ENCODE peak calls at places on chromosomes 5 and 9, in six cellular contexts. One of them, this sample, is unnamed. For H3K4me1 and H3K36me3, the result is how much of the 10 kb centered on the place peaks cover.

GRCh38 chr9:16092627-16093091 is 539.8 kb downstream of the CCDC171 start:
- DNase-seq in aorta: no peak
- DNase-seq in left lung: no peak
- DNase-seq in cardiac muscle cell: no peak
- DNase-seq in CD8-positive, alpha-beta T cell: no peak
- DNase-seq in HCT116: no peak
- DNase-seq in this sample: no peak

GRCh38 chr9:75230469-75230868 is 142.2 kb downstream of the OSTF1 start:
- DNase-seq in aorta: no peak
- DNase-seq in left lung: no peak
- DNase-seq in cardiac muscle cell: no peak
- DNase-seq in CD8-positive, alpha-beta T cell: no peak
- DNase-seq in HCT116: no peak
- DNase-seq in this sample: no peak

GRCh38 chr9:104871961-104872527 is 55.9 kb downstream of the ABCA1 start:
- DNase-seq in aorta: no peak
- DNase-seq in left lung: no peak
- DNase-seq in cardiac muscle cell: no peak
- DNase-seq in CD8-positive, alpha-beta T cell: no peak
- DNase-seq in HCT116: no peak
- DNase-seq in this sample: no peak

GRCh38 chr5:174145821-174146220 is 100.3 kb downstream of the NSG2 start:
- DNase-seq in aorta: no peak
- DNase-seq in left lung: no peak
- DNase-seq in cardiac muscle cell: no peak
- DNase-seq in CD8-positive, alpha-beta T cell: no peak
- DNase-seq in HCT116: no peak
- DNase-seq in this sample: no peak

GRCh38 chr9:124794902-124795491 is 18.1 kb downstream of the OLFML2A start:
- DNase-seq in aorta: no peak
- DNase-seq in left lung: peak
- DNase-seq in cardiac muscle cell: peak
- DNase-seq in CD8-positive, alpha-beta T cell: no peak
- DNase-seq in HCT116: peak
- DNase-seq in this sample: no peak

GRCh38 chr9:135702002-135702721 is at the start of gene KCNT1:
- DNase-seq in aorta: peak
- DNase-seq in left lung: peak
- DNase-seq in cardiac muscle cell: peak
- DNase-seq in CD8-positive, alpha-beta T cell: peak
- DNase-seq in HCT116: no peak
- DNase-seq in this sample: no peak

GRCh38 chr5:15031180-15031579 is 159.6 kb upstream of the ANKH start:
- DNase-seq in aorta: no peak
- DNase-seq in left lung: no peak
- DNase-seq in cardiac muscle cell: no peak
- DNase-seq in CD8-positive, alpha-beta T cell: no peak
- DNase-seq in HCT116: no peak
- DNase-seq in this sample: no peak

GRCh38 chr5:151637676-151638075 is 46.5 kb upstream of the FAT2 start:
- DNase-seq in aorta: no peak
- DNase-seq in left lung: no peak
- DNase-seq in cardiac muscle cell: no peak
- DNase-seq in CD8-positive, alpha-beta T cell: no peak
- DNase-seq in HCT116: no peak
- DNase-seq in this sample: no peak

GRCh38 chr9:27865031-27865438 is 291.8 kb upstream of the C9orf72 start:
- DNase-seq in aorta: no peak
- DNase-seq in left lung: no peak
- DNase-seq in cardiac muscle cell: no peak
- DNase-seq in CD8-positive, alpha-beta T cell: no peak
- DNase-seq in HCT116: no peak
- DNase-seq in this sample: no peak

GRCh38 chr9:136228107-136228875 is 17.3 kb downstream of the QSOX2 start:
- DNase-seq in aorta: no peak
- DNase-seq in left lung: peak
- DNase-seq in cardiac muscle cell: no peak
- DNase-seq in CD8-positive, alpha-beta T cell: no peak
- DNase-seq in HCT116: peak
- DNase-seq in this sample: no peak

GRCh38 chr5:140966293-140967225 is at the start of gene PCDHAC2:
- DNase-seq in aorta: peak
- DNase-seq in left lung: peak
- DNase-seq in cardiac muscle cell: peak
- DNase-seq in CD8-positive, alpha-beta T cell: no peak
- DNase-seq in HCT116: peak
- DNase-seq in this sample: peak

GRCh38 chr9:12738296-12738695 is 36.5 kb upstream of the LURAP1L start:
- DNase-seq in aorta: no peak
- DNase-seq in left lung: no peak
- DNase-seq in cardiac muscle cell: no peak
- DNase-seq in CD8-positive, alpha-beta T cell: no peak
- DNase-seq in HCT116: no peak
- DNase-seq in this sample: no peak

GRCh38 chr5:35218981-35219380 is 11.3 kb downstream of the PRLR start:
- DNase-seq in aorta: no peak
- DNase-seq in left lung: peak
- DNase-seq in cardiac muscle cell: no peak
- DNase-seq in CD8-positive, alpha-beta T cell: no peak
- DNase-seq in HCT116: no peak
- DNase-seq in this sample: no peak

GRCh38 chr5:96753848-96754247 is 53.9 kb downstream of the ERAP1 start:
- DNase-seq in aorta: no peak
- DNase-seq in left lung: no peak
- DNase-seq in cardiac muscle cell: no peak
- DNase-seq in CD8-positive, alpha-beta T cell: no peak
- DNase-seq in HCT116: no peak
- DNase-seq in this sample: no peak

GRCh38 chr5:15500326-15500958 is 462 bp downstream of the FBXL7 start:
- DNase-seq in aorta: peak
- DNase-seq in left lung: peak
- DNase-seq in cardiac muscle cell: peak
- DNase-seq in CD8-positive, alpha-beta T cell: no peak
- DNase-seq in HCT116: no peak
- DNase-seq in this sample: peak

GRCh38 chr5:136016945-136017530 is 11.8 kb upstream of the TGFBI start:
- DNase-seq in aorta: peak
- DNase-seq in left lung: no peak
- DNase-seq in cardiac muscle cell: no peak
- DNase-seq in CD8-positive, alpha-beta T cell: no peak
- DNase-seq in HCT116: peak
- DNase-seq in this sample: no peak

GRCh38 chr5:136525546-136525945 is 160.2 kb upstream of the TRPC7 start:
- DNase-seq in aorta: no peak
- DNase-seq in left lung: no peak
- DNase-seq in cardiac muscle cell: no peak
- DNase-seq in CD8-positive, alpha-beta T cell: no peak
- DNase-seq in HCT116: no peak
- DNase-seq in this sample: no peak

DNA sequence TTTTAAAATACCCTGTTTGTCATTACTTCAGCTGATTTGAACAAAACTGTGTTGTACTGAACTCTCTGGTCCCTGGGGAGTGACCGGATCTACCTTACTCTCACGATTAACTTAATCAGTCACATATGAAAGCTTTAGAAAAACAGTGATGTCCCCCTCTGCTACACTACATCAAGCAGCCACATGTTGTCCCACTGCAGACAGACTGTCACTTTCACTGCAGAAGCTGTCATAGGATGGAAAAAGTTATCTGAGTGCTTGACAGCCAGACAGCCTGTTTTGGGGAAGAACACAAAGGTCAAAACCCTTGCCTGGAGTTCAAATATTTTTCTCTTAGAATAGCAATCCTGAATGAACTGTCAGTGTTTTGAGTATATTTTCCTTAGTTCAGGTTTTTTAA is 546.4 kb downstream of the DTWD2 start:
- DNase-seq in aorta: no peak
- DNase-seq in left lung: no peak
- DNase-seq in cardiac muscle cell: no peak
- DNase-seq in CD8-positive, alpha-beta T cell: no peak
- DNase-seq in HCT116: no peak
- DNase-seq in this sample: no peak
- H3K27ac ChIP-seq in aorta: no peak
- H3K27ac ChIP-seq in left lung: no peak
- H3K27ac ChIP-seq in cardiac muscle cell: no peak
- H3K27ac ChIP-seq in CD8-positive, alpha-beta T cell: no peak
- H3K27ac ChIP-seq in HCT116: no peak
- H3K27ac ChIP-seq in this sample: no peak

DNA sequence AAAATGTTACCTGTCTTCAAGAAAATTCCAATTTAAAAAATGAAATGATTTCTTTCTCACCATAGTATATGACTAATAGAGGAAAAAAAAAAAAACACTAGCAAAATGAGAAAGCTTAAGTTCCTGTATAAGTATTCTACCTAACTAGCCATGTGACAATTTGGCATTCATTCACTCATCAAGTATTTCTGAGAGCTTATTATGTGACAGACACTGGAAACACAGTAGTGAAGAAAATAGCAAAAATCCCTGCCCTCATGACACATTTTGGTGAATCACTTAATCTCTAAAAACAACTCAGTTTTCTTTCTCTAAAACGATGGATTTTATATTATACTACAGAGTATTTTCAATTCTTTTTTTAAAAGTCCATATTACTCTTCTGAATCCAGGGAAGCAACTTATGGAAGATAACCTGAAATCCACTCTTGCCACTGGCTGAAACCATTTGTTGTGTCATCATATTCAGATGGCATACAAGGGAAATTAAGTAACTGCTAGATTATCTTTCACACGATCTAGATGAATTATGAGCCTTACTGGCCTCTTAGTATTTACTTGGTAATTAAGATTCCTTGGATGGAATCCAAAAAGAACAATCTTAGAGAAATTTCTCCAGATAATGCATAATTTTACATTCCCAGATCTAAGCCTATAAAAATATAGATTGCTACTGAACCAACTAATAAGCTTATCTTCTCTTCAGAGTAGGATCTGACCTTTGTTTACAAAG is 5.5 kb downstream of the PTBP3 start:
- DNase-seq in aorta: no peak
- DNase-seq in left lung: no peak
- DNase-seq in cardiac muscle cell: no peak
- DNase-seq in CD8-positive, alpha-beta T cell: no peak
- DNase-seq in HCT116: no peak
- DNase-seq in this sample: no peak
- H3K4me1 ChIP-seq in aorta: under half
- H3K4me1 ChIP-seq in left lung: under half
- H3K4me1 ChIP-seq in cardiac muscle cell: under half
- H3K4me1 ChIP-seq in CD8-positive, alpha-beta T cell: under half
- H3K4me1 ChIP-seq in HCT116: under half
- H3K4me1 ChIP-seq in this sample: under half

DNA sequence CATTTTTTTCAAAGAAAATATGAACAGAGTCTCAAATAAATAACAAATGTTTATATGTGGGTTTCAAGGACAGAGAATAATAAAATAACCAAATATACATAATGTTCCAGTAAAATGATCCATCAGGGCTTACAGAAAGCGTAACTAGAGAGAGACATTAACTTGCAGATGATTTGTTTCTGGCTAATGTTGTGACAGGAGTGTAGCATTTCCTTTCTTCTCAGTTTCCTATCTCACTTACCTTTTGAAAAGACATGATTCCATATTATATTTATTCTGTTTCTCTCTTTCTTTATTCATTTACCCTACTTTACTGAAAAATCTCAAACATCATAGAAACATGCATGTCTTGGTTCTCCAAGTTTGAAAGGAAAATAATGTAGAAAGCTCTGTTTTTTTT is 451.3 kb upstream of the CDH9 start:
- DNase-seq in aorta: no peak
- DNase-seq in left lung: no peak
- DNase-seq in cardiac muscle cell: no peak
- DNase-seq in CD8-positive, alpha-beta T cell: no peak
- DNase-seq in HCT116: no peak
- DNase-seq in this sample: no peak
- H3K36me3 ChIP-seq in aorta: under half
- H3K36me3 ChIP-seq in left lung: under half
- H3K36me3 ChIP-seq in cardiac muscle cell: under half
- H3K36me3 ChIP-seq in CD8-positive, alpha-beta T cell: under half
- H3K36me3 ChIP-seq in HCT116: under half
- H3K36me3 ChIP-seq in this sample: under half

GRCh38 chr9:659286-659685 is 182.2 kb upstream of the DMRT1 start:
- DNase-seq in aorta: no peak
- DNase-seq in left lung: no peak
- DNase-seq in cardiac muscle cell: no peak
- DNase-seq in CD8-positive, alpha-beta T cell: no peak
- DNase-seq in HCT116: no peak
- DNase-seq in this sample: no peak
- H3K27ac ChIP-seq in aorta: no peak
- H3K27ac ChIP-seq in left lung: no peak
- H3K27ac ChIP-seq in cardiac muscle cell: peak
- H3K27ac ChIP-seq in CD8-positive, alpha-beta T cell: no peak
- H3K27ac ChIP-seq in HCT116: no peak
- H3K27ac ChIP-seq in this sample: no peak

GRCh38 chr5:178325311-178326053 is 92.9 kb upstream of the PHYKPL start:
- DNase-seq in aorta: peak
- DNase-seq in left lung: peak
- DNase-seq in cardiac muscle cell: no peak
- DNase-seq in CD8-positive, alpha-beta T cell: no peak
- DNase-seq in HCT116: no peak
- DNase-seq in this sample: peak
- H3K4me1 ChIP-seq in aorta: under half
- H3K4me1 ChIP-seq in left lung: under half
- H3K4me1 ChIP-seq in cardiac muscle cell: under half
- H3K4me1 ChIP-seq in CD8-positive, alpha-beta T cell: under half
- H3K4me1 ChIP-seq in HCT116: under half
- H3K4me1 ChIP-seq in this sample: under half

GRCh38 chr5:177333420-177334154 is 17.9 kb downstream of the LMAN2 start:
- DNase-seq in aorta: peak
- DNase-seq in left lung: peak
- DNase-seq in cardiac muscle cell: no peak
- DNase-seq in CD8-positive, alpha-beta T cell: no peak
- DNase-seq in HCT116: no peak
- DNase-seq in this sample: peak
- H3K36me3 ChIP-seq in aorta: under half
- H3K36me3 ChIP-seq in left lung: half or more
- H3K36me3 ChIP-seq in cardiac muscle cell: under half
- H3K36me3 ChIP-seq in CD8-positive, alpha-beta T cell: half or more
- H3K36me3 ChIP-seq in HCT116: under half
- H3K36me3 ChIP-seq in this sample: half or more

DNA sequence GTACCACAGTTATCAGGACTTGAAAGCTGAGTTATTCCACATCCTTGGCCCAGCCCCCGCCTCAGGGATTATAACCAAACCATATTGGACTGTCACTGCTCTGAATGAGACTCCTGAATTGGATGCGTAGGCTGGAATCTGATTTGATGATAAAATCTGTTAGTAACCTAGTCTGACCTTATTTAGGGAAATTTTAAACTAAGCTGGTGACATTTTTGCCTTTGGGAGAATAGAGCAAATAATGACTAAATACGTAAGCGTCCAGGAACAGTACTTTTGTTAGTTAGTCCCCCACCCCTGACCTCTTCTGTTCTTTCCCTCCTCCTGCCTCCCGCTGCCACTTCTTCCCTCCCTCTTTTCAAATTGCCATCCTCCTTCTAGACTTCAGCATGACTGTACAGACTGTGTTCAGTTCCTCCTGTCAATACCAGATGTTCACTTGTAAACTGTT is 92.6 kb downstream of the TLE4 start:
- DNase-seq in aorta: no peak
- DNase-seq in left lung: no peak
- DNase-seq in cardiac muscle cell: no peak
- DNase-seq in CD8-positive, alpha-beta T cell: no peak
- DNase-seq in HCT116: no peak
- DNase-seq in this sample: no peak
- H3K27ac ChIP-seq in aorta: no peak
- H3K27ac ChIP-seq in left lung: no peak
- H3K27ac ChIP-seq in cardiac muscle cell: no peak
- H3K27ac ChIP-seq in CD8-positive, alpha-beta T cell: no peak
- H3K27ac ChIP-seq in HCT116: no peak
- H3K27ac ChIP-seq in this sample: no peak

This sample was measured in lower lobe of right lung.